ENCODE peak calls at places on chromosomes 13 and 19, in eight cellular contexts. T is lower lobe of right lung, X is ovary, S is upper lobe of left lung, N is prostate gland, W is esophagus squamous epithelium, F is breast epithelium, A is mesendoderm. L is an unnamed sample.

GRCh38 chr13:32142956-32143375 is 111.4 kb downstream of the FRY start:
- DNase-seq in W (no peak), S (no peak), F (no peak), A (peak; percentile 90), N (no peak), X (no peak), T (no peak), L (no peak)

GRCh38 chr13:40379794-40380608 is 286.4 kb downstream of the FOXO1 start:
- DNase-seq in N (no peak), A (peak; percentile 62), T (no peak), F (no peak), W (no peak), X (no peak), S (no peak), L (no peak)

GRCh38 chr19:42251572-42251990 is 3.3 kb downstream of the ERF start:
- DNase-seq in F (peak; percentile 20), A (no peak), T (no peak), S (no peak), N (no peak), X (peak; percentile 52), W (no peak), L (no peak)

GRCh38 chr13:46738055-46738454 is 58.9 kb downstream of the ESD start:
- DNase-seq in X (no peak), S (no peak), T (no peak), N (no peak), W (no peak), A (no peak), F (no peak), L (no peak)

GRCh38 chr13:74443623-74444022 is 309.4 kb upstream of the KLF12 start:
- DNase-seq in S (no peak), T (no peak), A (peak; percentile 33), W (no peak), X (no peak), F (no peak), N (no peak), L (no peak)

GRCh38 chr19:18416778-18417249 is 2.4 kb upstream of the SSBP4 start:
- DNase-seq in W (no peak), F (peak; percentile 83), X (peak; percentile 95), N (peak; percentile 53), T (peak; percentile 92), S (peak; percentile 95), A (peak; percentile 96), L (peak; percentile 89)

GRCh38 chr19:34678421-34678820 is 943 bp downstream of the ZNF302 start:
- DNase-seq in W (no peak), A (no peak), X (no peak), F (no peak), T (no peak), S (no peak), N (no peak), L (no peak)

GRCh38 chr19:29927944-29928669 is 13.9 kb upstream of the URI1 start:
- DNase-seq in F (no peak), W (no peak), N (no peak), S (no peak), T (no peak), A (peak; percentile 48), X (no peak), L (no peak)

GRCh38 chr19:1245468-1245867 is 2.9 kb upstream of the MIDN start:
- DNase-seq in T (no peak), F (no peak), S (peak; percentile 79), W (no peak), A (no peak), X (no peak), N (no peak), L (no peak)

GRCh38 chr13:88042489-88042888 is 371.3 kb downstream of the SLITRK5 start:
- DNase-seq in F (no peak), A (no peak), N (no peak), T (no peak), W (no peak), X (no peak), S (no peak), L (no peak)

GRCh38 chr13:107216046-107216715 is 648.2 kb upstream of the ARGLU1 start:
- DNase-seq in N (no peak), A (peak; percentile 36), F (no peak), X (no peak), S (no peak), W (no peak), T (no peak), L (no peak)

GRCh38 chr19:43455321-43456113 is 9.9 kb downstream of the LYPD3 start:
- DNase-seq in X (no peak), A (no peak), W (no peak), F (no peak), N (peak; percentile 79), S (no peak), T (no peak), L (no peak)

GRCh38 chr13:108044929-108045328 is 170.4 kb downstream of the LIG4 start:
- DNase-seq in N (no peak), X (no peak), W (no peak), A (no peak), S (peak; percentile 7), T (no peak), F (no peak), L (no peak)

GRCh38 chr19:1162404-1163282 is 11.4 kb downstream of the SBNO2 start:
- DNase-seq in X (no peak), T (peak; percentile 47), W (no peak), A (no peak), F (no peak), N (no peak), S (peak; percentile 43), L (no peak)

GRCh38 chr19:46990998-46991676 is 28.5 kb upstream of the NPAS1 start:
- DNase-seq in S (no peak), X (peak; percentile 90), N (peak; percentile 81), W (no peak), F (peak; percentile 78), T (peak; percentile 73), A (peak; percentile 88), L (peak; percentile 82)

GRCh38 chr13:94602467-94602866 is 810 bp downstream of the GPR180 start:
- DNase-seq in T (no peak), S (no peak), W (no peak), A (no peak), F (no peak), N (no peak), X (no peak), L (no peak)

GRCh38 chr13:46903748-46904147 is 6.9 kb upstream of the HTR2A start:
- DNase-seq in S (no peak), X (no peak), F (no peak), N (no peak), W (no peak), T (no peak), A (no peak), L (no peak)

GRCh38 chr19:46717716-46718143 is 816 bp upstream of the PRKD2 start:
- DNase-seq in X (no peak), F (no peak), A (no peak), S (no peak), W (no peak), T (no peak), N (no peak), L (peak; percentile 51)

GRCh38 chr13:50898338-50898737 is 11.3 kb upstream of the RNASEH2B start:
- DNase-seq in F (no peak), X (no peak), W (no peak), A (no peak), S (no peak), T (no peak), N (no peak), L (no peak)

DNA sequence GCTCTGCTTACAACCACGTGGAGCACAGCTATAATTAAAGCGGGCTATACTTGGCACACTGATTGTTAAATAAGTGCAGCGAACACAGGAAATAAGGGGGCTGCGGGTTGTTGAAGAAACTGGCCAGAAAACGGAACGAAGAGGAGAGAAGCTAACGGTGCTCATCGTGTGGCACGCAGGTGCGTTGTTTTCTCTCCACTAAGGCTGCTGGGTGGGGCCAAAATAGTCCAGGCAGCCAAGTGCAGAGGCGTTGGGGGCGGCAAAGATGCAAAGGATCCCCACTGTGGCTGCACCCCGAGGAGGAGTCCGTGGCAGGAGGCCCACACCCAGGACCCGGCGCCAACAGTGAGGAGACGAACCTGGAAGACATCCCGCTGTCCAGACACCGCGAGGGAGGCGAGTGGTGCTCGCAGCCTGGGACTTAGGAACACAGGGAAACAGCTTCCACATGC is 8.1 kb upstream of the ARL11 start:
- DNase-seq in W (no peak), T (no peak), X (peak; percentile 46), N (no peak), A (no peak), F (no peak), S (peak; percentile 69), L (no peak)
- H3K4me3 ChIP-seq in W (peak overlapping the region; percentile 48), T (no peak overlapping the region), X (no peak overlapping the region), N (no peak overlapping the region), A (no peak overlapping the region), F (peak overlapping the region; percentile 35), S (no peak overlapping the region), L (no peak overlapping the region)

DNA sequence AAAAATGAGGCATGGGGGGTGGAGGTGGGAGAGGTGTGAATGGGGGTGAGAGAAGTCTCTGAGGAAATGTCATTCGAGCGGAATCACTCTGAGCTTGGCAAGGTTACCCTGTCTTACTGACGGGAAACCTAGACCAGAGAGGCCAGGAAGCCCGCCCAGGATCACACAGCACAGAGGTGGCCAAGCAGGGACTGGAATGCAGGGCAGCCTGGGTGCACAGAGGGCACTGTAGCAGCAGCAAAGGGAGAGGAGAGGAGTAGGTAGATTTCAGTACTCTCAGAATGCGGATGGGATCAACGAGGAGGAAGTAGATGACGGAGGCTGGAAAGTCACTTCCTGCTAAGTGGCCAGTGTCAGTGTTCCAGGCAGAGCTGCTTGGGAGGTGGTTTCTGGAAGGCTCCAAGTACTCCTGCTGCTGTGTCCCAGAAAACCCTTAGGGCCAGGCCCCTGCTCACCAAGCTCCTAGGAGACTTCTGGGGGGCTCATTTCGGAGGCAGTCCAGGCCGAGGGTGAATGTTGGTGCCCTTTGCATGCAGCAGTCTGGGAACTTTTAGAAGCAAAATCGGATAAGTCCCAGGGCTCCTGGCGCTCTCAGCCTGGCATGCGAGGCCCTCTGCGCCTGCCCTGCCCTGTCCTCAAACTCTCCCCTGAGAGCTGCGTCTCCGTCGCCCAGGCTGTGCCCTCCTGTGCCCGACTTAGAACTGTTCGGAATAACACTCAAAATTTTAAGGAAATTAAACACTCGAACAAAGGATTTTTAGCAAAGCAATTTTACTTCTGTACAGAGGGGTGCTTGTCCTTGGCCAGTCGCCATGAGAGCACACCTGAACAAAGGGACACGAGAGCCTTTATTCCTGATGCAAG is 33.5 kb downstream of the DNM2 start:
- DNase-seq in W (no peak), T (peak; percentile 81), F (peak; percentile 28), A (peak; percentile 61), X (peak; percentile 27), S (peak; percentile 62), N (no peak), L (no peak)
- H3K4me3 ChIP-seq in W (no peak overlapping the region), T (peak overlapping the region; percentile 17), F (no peak overlapping the region), A (no peak overlapping the region), X (no peak overlapping the region), S (peak overlapping the region; percentile 15), N (no peak overlapping the region), L (no peak overlapping the region)

DNA sequence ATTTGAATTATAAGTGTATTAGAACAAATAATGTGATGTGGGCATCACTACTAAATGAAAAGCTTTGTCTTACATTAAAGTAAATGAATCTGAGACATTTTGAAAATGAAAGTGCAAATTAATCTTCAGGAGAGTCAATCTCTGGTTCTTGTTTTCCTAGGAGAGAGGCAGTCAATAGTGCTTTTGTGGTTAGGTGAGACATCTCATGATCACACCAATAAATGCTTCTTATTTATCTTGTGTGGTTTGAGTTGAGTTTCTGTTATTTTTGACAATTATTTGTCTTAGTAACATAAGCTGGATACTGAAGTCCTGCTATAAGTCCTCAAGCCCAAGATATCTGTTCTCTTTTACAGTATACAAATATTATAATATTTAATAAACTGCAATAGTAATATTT is 1378.0 kb upstream of the PCDH9 start:
- DNase-seq in T (no peak), W (no peak), X (no peak), A (no peak), F (no peak), S (no peak), N (no peak), L (no peak)
- H3K4me3 ChIP-seq in T (no peak overlapping the region), W (no peak overlapping the region), X (no peak overlapping the region), A (no peak overlapping the region), F (no peak overlapping the region), S (no peak overlapping the region), N (no peak overlapping the region), L (no peak overlapping the region)

GRCh38 chr19:58097349-58097748 is 682 bp downstream of the ZSCAN18 start:
- DNase-seq in N (no peak), A (no peak), X (peak; percentile 43), S (no peak), F (no peak), W (no peak), T (no peak), L (no peak)
- H3K4me3 ChIP-seq in N (peak overlapping the region; percentile 93), A (no peak overlapping the region), X (peak overlapping the region; percentile 86), S (peak overlapping the region; percentile 87), F (peak overlapping the region; percentile 97), W (peak overlapping the region; percentile 98), T (peak overlapping the region; percentile 86), L (peak overlapping the region; percentile 80)

L was measured in right lobe of liver.